ENCODE peak calls at places on chromosomes 2 and 18, in seven cellular contexts. One of them, this sample, is unnamed.

GRCh38 chr18:67517224-67517765 is 775 bp upstream of the DSEL start:
- DNase-seq in mesenteric fat pad: no peak
- DNase-seq in foreskin fibroblast: peak; percentile 36
- DNase-seq in left ventricle myocardium inferior: peak; percentile 20
- DNase-seq in body of pancreas: peak; percentile 22
- DNase-seq in Panc1: no peak
- DNase-seq in stimulated activated CD4-positive, alpha-beta T cell treated with anti-CD3 and anti-CD28 coated beads, Interleukin-12 subunit alpha, Interleukin-12 subunit beta, amount 100 ng/mL, for 24 hours: no peak
- DNase-seq in this sample: no peak

GRCh38 chr2:144040834-144041233 is 479.1 kb downstream of the ZEB2 start:
- DNase-seq in Panc1: no peak
- DNase-seq in foreskin fibroblast: no peak
- DNase-seq in left ventricle myocardium inferior: no peak
- DNase-seq in stimulated activated CD4-positive, alpha-beta T cell treated with anti-CD3 and anti-CD28 coated beads, Interleukin-12 subunit alpha, Interleukin-12 subunit beta, amount 100 ng/mL, for 24 hours: no peak
- DNase-seq in mesenteric fat pad: no peak
- DNase-seq in body of pancreas: no peak
- DNase-seq in this sample: no peak

GRCh38 chr2:30266051-30266621 is 34.8 kb downstream of the LBH start:
- DNase-seq in stimulated activated CD4-positive, alpha-beta T cell treated with anti-CD3 and anti-CD28 coated beads, Interleukin-12 subunit alpha, Interleukin-12 subunit beta, amount 100 ng/mL, for 24 hours: peak; percentile 20
- DNase-seq in left ventricle myocardium inferior: no peak
- DNase-seq in foreskin fibroblast: no peak
- DNase-seq in body of pancreas: peak; percentile 12
- DNase-seq in Panc1: no peak
- DNase-seq in mesenteric fat pad: no peak
- DNase-seq in this sample: no peak

GRCh38 chr2:143150287-143150686 is 21.1 kb downstream of the ARHGAP15 start:
- DNase-seq in Panc1: no peak
- DNase-seq in left ventricle myocardium inferior: no peak
- DNase-seq in stimulated activated CD4-positive, alpha-beta T cell treated with anti-CD3 and anti-CD28 coated beads, Interleukin-12 subunit alpha, Interleukin-12 subunit beta, amount 100 ng/mL, for 24 hours: no peak
- DNase-seq in mesenteric fat pad: no peak
- DNase-seq in foreskin fibroblast: no peak
- DNase-seq in body of pancreas: peak; percentile 8
- DNase-seq in this sample: no peak

GRCh38 chr2:149357058-149357457 is 26.7 kb downstream of the LYPD6 start:
- DNase-seq in body of pancreas: no peak
- DNase-seq in foreskin fibroblast: no peak
- DNase-seq in stimulated activated CD4-positive, alpha-beta T cell treated with anti-CD3 and anti-CD28 coated beads, Interleukin-12 subunit alpha, Interleukin-12 subunit beta, amount 100 ng/mL, for 24 hours: no peak
- DNase-seq in left ventricle myocardium inferior: no peak
- DNase-seq in mesenteric fat pad: no peak
- DNase-seq in Panc1: no peak
- DNase-seq in this sample: no peak

GRCh38 chr2:212904646-212905045 is 246.8 kb downstream of the IKZF2 start:
- DNase-seq in left ventricle myocardium inferior: no peak
- DNase-seq in body of pancreas: no peak
- DNase-seq in mesenteric fat pad: no peak
- DNase-seq in Panc1: no peak
- DNase-seq in stimulated activated CD4-positive, alpha-beta T cell treated with anti-CD3 and anti-CD28 coated beads, Interleukin-12 subunit alpha, Interleukin-12 subunit beta, amount 100 ng/mL, for 24 hours: no peak
- DNase-seq in foreskin fibroblast: no peak
- DNase-seq in this sample: no peak

GRCh38 chr2:9552491-9553178 is 3.0 kb downstream of the ADAM17 start:
- DNase-seq in body of pancreas: no peak
- DNase-seq in stimulated activated CD4-positive, alpha-beta T cell treated with anti-CD3 and anti-CD28 coated beads, Interleukin-12 subunit alpha, Interleukin-12 subunit beta, amount 100 ng/mL, for 24 hours: no peak
- DNase-seq in foreskin fibroblast: peak; percentile 76
- DNase-seq in left ventricle myocardium inferior: no peak
- DNase-seq in Panc1: no peak
- DNase-seq in mesenteric fat pad: no peak
- DNase-seq in this sample: no peak

GRCh38 chr2:85635636-85636035 is 19.6 kb downstream of the USP39 start:
- DNase-seq in left ventricle myocardium inferior: no peak
- DNase-seq in body of pancreas: no peak
- DNase-seq in stimulated activated CD4-positive, alpha-beta T cell treated with anti-CD3 and anti-CD28 coated beads, Interleukin-12 subunit alpha, Interleukin-12 subunit beta, amount 100 ng/mL, for 24 hours: no peak
- DNase-seq in Panc1: no peak
- DNase-seq in foreskin fibroblast: peak; percentile 51
- DNase-seq in mesenteric fat pad: no peak
- DNase-seq in this sample: no peak

GRCh38 chr18:58176915-58177717 is 133.1 kb downstream of the NEDD4L start:
- DNase-seq in stimulated activated CD4-positive, alpha-beta T cell treated with anti-CD3 and anti-CD28 coated beads, Interleukin-12 subunit alpha, Interleukin-12 subunit beta, amount 100 ng/mL, for 24 hours: no peak
- DNase-seq in foreskin fibroblast: peak; percentile 96
- DNase-seq in left ventricle myocardium inferior: no peak
- DNase-seq in mesenteric fat pad: no peak
- DNase-seq in Panc1: no peak
- DNase-seq in body of pancreas: peak; percentile 19
- DNase-seq in this sample: no peak

GRCh38 chr2:239937866-239938640 is 87.1 kb downstream of the NDUFA10 start:
- DNase-seq in left ventricle myocardium inferior: peak; percentile 3
- DNase-seq in body of pancreas: peak; percentile 1
- DNase-seq in stimulated activated CD4-positive, alpha-beta T cell treated with anti-CD3 and anti-CD28 coated beads, Interleukin-12 subunit alpha, Interleukin-12 subunit beta, amount 100 ng/mL, for 24 hours: no peak
- DNase-seq in foreskin fibroblast: no peak
- DNase-seq in mesenteric fat pad: peak; percentile 57
- DNase-seq in Panc1: no peak
- DNase-seq in this sample: no peak

GRCh38 chr2:20221939-20222768 is 2.8 kb downstream of the SDC1 start:
- DNase-seq in stimulated activated CD4-positive, alpha-beta T cell treated with anti-CD3 and anti-CD28 coated beads, Interleukin-12 subunit alpha, Interleukin-12 subunit beta, amount 100 ng/mL, for 24 hours: no peak
- DNase-seq in mesenteric fat pad: no peak
- DNase-seq in left ventricle myocardium inferior: no peak
- DNase-seq in Panc1: no peak
- DNase-seq in body of pancreas: no peak
- DNase-seq in foreskin fibroblast: no peak
- DNase-seq in this sample: no peak

GRCh38 chr18:60656563-60656962 is 284.0 kb upstream of the MC4R start:
- DNase-seq in foreskin fibroblast: no peak
- DNase-seq in stimulated activated CD4-positive, alpha-beta T cell treated with anti-CD3 and anti-CD28 coated beads, Interleukin-12 subunit alpha, Interleukin-12 subunit beta, amount 100 ng/mL, for 24 hours: no peak
- DNase-seq in left ventricle myocardium inferior: no peak
- DNase-seq in Panc1: no peak
- DNase-seq in mesenteric fat pad: no peak
- DNase-seq in body of pancreas: no peak
- DNase-seq in this sample: no peak

GRCh38 chr2:102061286-102061699 is 69.5 kb downstream of the IL1R2 start:
- DNase-seq in foreskin fibroblast: no peak
- DNase-seq in mesenteric fat pad: no peak
- DNase-seq in body of pancreas: no peak
- DNase-seq in left ventricle myocardium inferior: no peak
- DNase-seq in stimulated activated CD4-positive, alpha-beta T cell treated with anti-CD3 and anti-CD28 coated beads, Interleukin-12 subunit alpha, Interleukin-12 subunit beta, amount 100 ng/mL, for 24 hours: no peak
- DNase-seq in Panc1: no peak
- DNase-seq in this sample: no peak

This sample was measured in GM12892.